ENCODE peak calls at places on chromosomes 5 and 9, in nine cellular contexts. J is iPS DF 6.9; E is lower leg skin; S is T-helper 22 cell; X is CD8-positive, alpha-beta T cell; L is renal cortical epithelial cell; I is NCI-H774; P is hippocampal formation; R is GM03348. C is an unnamed sample.
A peak's percentile ranks its signal among the peaks of the same experiment; 100 is the strongest.

GRCh38 chr5:148397968-148398595 is 14.3 kb downstream of the FBXO38 start:
- DNase-seq in J (peak; percentile 61), E (no peak), S (no peak), X (no peak), L (peak; percentile 54), I (no peak), P (no peak), R (no peak), C (peak; percentile 81)

GRCh38 chr5:37918420-37918819 is 78.6 kb upstream of the GDNF start:
- DNase-seq in J (no peak), E (no peak), S (no peak), X (no peak), L (no peak), I (no peak), P (no peak), R (no peak), C (no peak)

GRCh38 chr5:3056901-3057300 is 305.4 kb upstream of the IRX2 start:
- DNase-seq in J (no peak), E (peak; percentile 40), S (no peak), X (no peak), L (no peak), I (no peak), P (no peak), R (no peak), C (no peak)

GRCh38 chr9:87684627-87685204 is 41.2 kb upstream of the CTSL start:
- DNase-seq in J (peak; percentile 16), E (peak; percentile 89), S (no peak), X (no peak), L (peak; percentile 23), I (no peak), P (peak; percentile 32), R (peak; percentile 82), C (peak; percentile 40)

GRCh38 chr5:151451626-151452520 is 4.5 kb downstream of the SLC36A1 start:
- DNase-seq in J (no peak), E (peak; percentile 32), S (no peak), X (no peak), L (peak; percentile 51), I (no peak), P (no peak), R (peak; percentile 50), C (peak; percentile 42)

GRCh38 chr5:157600252-157600651 is 24.7 kb upstream of the ADAM19 start:
- DNase-seq in J (no peak), E (no peak), S (no peak), X (no peak), L (peak; percentile 2), I (no peak), P (no peak), R (no peak), C (no peak)

GRCh38 chr9:104606202-104606601 is 775 bp upstream of the OR13C2 start:
- DNase-seq in J (no peak), E (no peak), S (no peak), X (no peak), L (peak; percentile 57), I (peak; percentile 32), P (no peak), R (no peak), C (peak; percentile 22)

GRCh38 chr5:133461796-133462516 is 150.4 kb downstream of the FSTL4 start:
- DNase-seq in J (no peak), E (no peak), S (no peak), X (no peak), L (no peak), I (no peak), P (no peak), R (no peak), C (no peak)

GRCh38 chr5:98158440-98158839 is 615.0 kb upstream of the RGMB start:
- DNase-seq in J (no peak), E (no peak), S (no peak), X (no peak), L (no peak), I (no peak), P (no peak), R (no peak), C (no peak)

GRCh38 chr9:113772121-113772885 is 103.8 kb upstream of the ZNF618 start:
- DNase-seq in J (no peak), E (no peak), S (no peak), X (no peak), L (no peak), I (no peak), P (no peak), R (peak; percentile 67), C (no peak)

GRCh38 chr9:94586814-94587213 is 6.8 kb downstream of the FBP2 start:
- DNase-seq in J (no peak), E (peak; percentile 65), S (no peak), X (no peak), L (peak; percentile 40), I (no peak), P (no peak), R (peak; percentile 54), C (peak; percentile 59)

GRCh38 chr9:86405926-86406325 is 51.7 kb upstream of the TUT7 start:
- DNase-seq in J (no peak), E (no peak), S (no peak), X (no peak), L (peak; percentile 95), I (no peak), P (peak; percentile 33), R (peak; percentile 74), C (peak; percentile 96)

GRCh38 chr5:66898241-66899039 is 298.2 kb downstream of the CD180 start:
- DNase-seq in J (no peak), E (no peak), S (no peak), X (no peak), L (no peak), I (no peak), P (no peak), R (no peak), C (peak; percentile 59)

GRCh38 chr9:98046161-98046543 is 10.4 kb upstream of the NANS start:
- DNase-seq in J (no peak), E (no peak), S (no peak), X (no peak), L (no peak), I (no peak), P (no peak), R (no peak), C (no peak)

GRCh38 chr5:140239939-140240700 is 62.8 kb downstream of the PFDN1 start:
- DNase-seq in J (peak; percentile 60), E (peak; percentile 90), S (peak; percentile 8), X (peak; percentile 55), L (peak; percentile 51), I (peak; percentile 18), P (peak; percentile 69), R (peak; percentile 72), C (no peak)

GRCh38 chr9:99299214-99300102 is 77.4 kb downstream of the SEC61B start:
- DNase-seq in J (no peak), E (no peak), S (no peak), X (no peak), L (peak; percentile 84), I (no peak), P (peak; percentile 4), R (peak; percentile 70), C (peak; percentile 78)

GRCh38 chr9:79644048-79644447 is 72.3 kb downstream of the TLE4 start:
- DNase-seq in J (no peak), E (no peak), S (no peak), X (no peak), L (no peak), I (no peak), P (no peak), R (no peak), C (no peak)

GRCh38 chr5:150189728-150190502 is at the start of gene SLC6A7:
- DNase-seq in J (no peak), E (no peak), S (no peak), X (no peak), L (no peak), I (no peak), P (no peak), R (peak; percentile 31), C (no peak)

GRCh38 chr9:81632599-81632998 is 56.7 kb downstream of the TLE1 start:
- DNase-seq in J (no peak), E (no peak), S (no peak), X (no peak), L (peak; percentile 26), I (no peak), P (no peak), R (peak; percentile 48), C (peak; percentile 20)

GRCh38 chr5:181204561-181205401 is at the start of gene TRIM7:
- DNase-seq in J (no peak), E (peak; percentile 94), S (no peak), X (no peak), L (no peak), I (no peak), P (no peak), R (peak; percentile 58), C (peak; percentile 49)

GRCh38 chr9:3277200-3277599 is 248.6 kb downstream of the RFX3 start:
- DNase-seq in J (no peak), E (no peak), S (no peak), X (no peak), L (no peak), I (no peak), P (no peak), R (no peak), C (no peak)

GRCh38 chr5:170631471-170632195 is 127.8 kb downstream of the KCNIP1 start:
- DNase-seq in J (no peak), E (peak; percentile 85), S (no peak), X (no peak), L (no peak), I (no peak), P (no peak), R (peak; percentile 45), C (no peak)

GRCh38 chr5:129767927-129768380 is 20.1 kb downstream of the MINAR2 start:
- DNase-seq in J (peak; percentile 79), E (no peak), S (peak; percentile 2), X (no peak), L (peak; percentile 85), I (peak; percentile 87), P (peak; percentile 94), R (peak; percentile 86), C (peak; percentile 93)

GRCh38 chr9:78121488-78121887 is 89.9 kb upstream of the GNAQ start:
- DNase-seq in J (peak; percentile 37), E (peak; percentile 87), S (no peak), X (peak; percentile 30), L (peak; percentile 37), I (peak; percentile 50), P (peak; percentile 79), R (peak; percentile 56), C (peak; percentile 52)

GRCh38 chr9:96116275-96117051 is 185.5 kb downstream of the HSD17B3 start:
- DNase-seq in J (no peak), E (peak; percentile 84), S (no peak), X (no peak), L (peak; percentile 91), I (no peak), P (peak; percentile 99), R (no peak), C (peak; percentile 7)

GRCh38 chr5:119330367-119331183 is 25.2 kb upstream of the TNFAIP8 start:
- DNase-seq in J (no peak), E (no peak), S (peak; percentile 65), X (peak; percentile 69), L (no peak), I (no peak), P (no peak), R (no peak), C (peak; percentile 85)

GRCh38 chr5:97098864-97099454 is 43.5 kb downstream of the LIX1 start:
- DNase-seq in J (no peak), E (no peak), S (no peak), X (no peak), L (peak; percentile 27), I (no peak), P (peak; percentile 50), R (no peak), C (no peak)

GRCh38 chr9:135478858-135479468 is 619 bp upstream of the PPP1R26 start:
- DNase-seq in J (no peak), E (no peak), S (no peak), X (no peak), L (peak; percentile 29), I (peak; percentile 27), P (peak; percentile 39), R (peak; percentile 62), C (no peak)

GRCh38 chr9:126203313-126203712 is 123.3 kb upstream of the MVB12B start:
- DNase-seq in J (no peak), E (no peak), S (no peak), X (no peak), L (no peak), I (no peak), P (no peak), R (no peak), C (no peak)

GRCh38 chr9:24518545-24518944 is 27.2 kb downstream of the IZUMO3 start:
- DNase-seq in J (no peak), E (no peak), S (no peak), X (no peak), L (no peak), I (no peak), P (no peak), R (no peak), C (no peak)

GRCh38 chr5:43065384-43066230 is 25.5 kb upstream of the ANXA2R start:
- DNase-seq in J (no peak), E (peak; percentile 91), S (peak; percentile 31), X (peak; percentile 54), L (peak; percentile 62), I (no peak), P (peak; percentile 54), R (no peak), C (peak; percentile 49)